ENCODE peak calls at places on chromosomes 5 and 9, in seven cellular contexts. R is GM12878, N is tibial nerve, Q is K562, Z is A549, H is SK-N-SH, O is transverse colon. M is an unnamed sample.

GRCh38 chr5:6328173-6328572 is 50.2 kb downstream of the MED10 start:
- DNase-seq in Q (peak; percentile 54), N (no peak), R (no peak), H (no peak), O (no peak), Z (peak; percentile 25), M (no peak)

GRCh38 chr9:4508246-4508906 is 18.1 kb downstream of the SLC1A1 start:
- DNase-seq in R (no peak), H (no peak), O (no peak), N (no peak), Z (no peak), Q (no peak), M (no peak)

GRCh38 chr5:75034137-75034739 is 18.1 kb downstream of the GCNT4 start:
- DNase-seq in R (no peak), N (no peak), Z (no peak), Q (no peak), O (peak; percentile 36), H (no peak), M (no peak)

GRCh38 chr9:133787749-133788015 is 49.5 kb upstream of the SARDH start:
- DNase-seq in R (peak; percentile 16), Q (peak; percentile 86), N (no peak), H (peak; percentile 77), Z (no peak), O (peak; percentile 77), M (no peak)

GRCh38 chr5:38607930-38608545 is 51.6 kb upstream of the LIFR start:
- DNase-seq in Z (no peak), H (no peak), Q (peak; percentile 22), N (no peak), O (no peak), R (no peak), M (no peak)

GRCh38 chr9:92754091-92754740 is 10.4 kb downstream of the BICD2 start:
- DNase-seq in R (no peak), N (no peak), Z (no peak), O (no peak), Q (no peak), H (no peak), M (no peak)

GRCh38 chr5:38466444-38467189 is 89.8 kb downstream of the LIFR start:
- DNase-seq in R (no peak), H (no peak), O (peak; percentile 26), Q (no peak), Z (peak; percentile 63), N (peak; percentile 82), M (peak; percentile 96)

GRCh38 chr9:93096811-93097382 is 880 bp downstream of the CARD19 start:
- DNase-seq in H (no peak), Z (no peak), N (no peak), O (no peak), R (no peak), Q (no peak), M (no peak)

GRCh38 chr9:137731947-137732813 is 113.4 kb downstream of the EHMT1 start:
- DNase-seq in O (no peak), N (no peak), H (no peak), R (no peak), Q (no peak), Z (no peak), M (no peak)

GRCh38 chr5:136082390-136083193 is 50.1 kb upstream of the SMAD5 start:
- DNase-seq in Q (peak; percentile 76), N (peak; percentile 69), O (peak; percentile 63), Z (peak; percentile 70), H (peak; percentile 84), R (no peak), M (peak; percentile 75)

GRCh38 chr5:90636948-90637347 is 78.4 kb downstream of the ADGRV1 start:
- DNase-seq in R (no peak), N (no peak), Q (no peak), H (no peak), O (no peak), Z (no peak), M (no peak)

GRCh38 chr9:14271078-14271673 is 42.8 kb downstream of the NFIB start:
- DNase-seq in Q (peak; percentile 4), H (peak; percentile 59), N (peak; percentile 57), O (peak; percentile 40), Z (peak; percentile 17), R (no peak), M (peak; percentile 78)

GRCh38 chr9:3012843-3013242 is 168.9 kb upstream of the PUM3 start:
- DNase-seq in R (no peak), Q (no peak), H (no peak), N (no peak), O (no peak), Z (no peak), M (no peak)

GRCh38 chr5:52692039-52692438 is 95.7 kb upstream of the ITGA1 start:
- DNase-seq in R (no peak), Q (no peak), Z (no peak), O (no peak), H (no peak), N (no peak), M (no peak)

GRCh38 chr5:179840321-179840720 is 18.3 kb downstream of the MRNIP start:
- DNase-seq in H (no peak), Q (no peak), N (no peak), R (no peak), O (no peak), Z (no peak), M (no peak)

GRCh38 chr9:85278769-85279168 is 463.0 kb downstream of the AGTPBP1 start:
- DNase-seq in N (no peak), Z (no peak), Q (no peak), O (no peak), H (no peak), R (no peak), M (no peak)

GRCh38 chr5:132873930-132874271 is 433 bp downstream of the LEAP2 start:
- DNase-seq in Q (no peak), Z (no peak), O (no peak), R (no peak), N (no peak), H (no peak), M (no peak)

GRCh38 chr9:117153021-117153420 is 261.8 kb downstream of the ASTN2 start:
- DNase-seq in N (no peak), R (no peak), Q (no peak), O (no peak), Z (no peak), H (no peak), M (no peak)
- H3K27ac ChIP-seq in N (no peak overlapping the region), R (no peak overlapping the region), Q (no peak overlapping the region), O (no peak overlapping the region), Z (no peak overlapping the region), H (no peak overlapping the region), M (no peak overlapping the region)

GRCh38 chr9:582775-583174 is 258.7 kb upstream of the DMRT1 start:
- DNase-seq in O (no peak), R (no peak), Z (no peak), Q (no peak), H (no peak), N (no peak), M (no peak)

GRCh38 chr9:580652-581342 is 260.7 kb upstream of the DMRT1 start:
- DNase-seq in Q (no peak), O (no peak), Z (no peak), R (no peak), H (no peak), N (no peak), M (no peak)

DNA sequence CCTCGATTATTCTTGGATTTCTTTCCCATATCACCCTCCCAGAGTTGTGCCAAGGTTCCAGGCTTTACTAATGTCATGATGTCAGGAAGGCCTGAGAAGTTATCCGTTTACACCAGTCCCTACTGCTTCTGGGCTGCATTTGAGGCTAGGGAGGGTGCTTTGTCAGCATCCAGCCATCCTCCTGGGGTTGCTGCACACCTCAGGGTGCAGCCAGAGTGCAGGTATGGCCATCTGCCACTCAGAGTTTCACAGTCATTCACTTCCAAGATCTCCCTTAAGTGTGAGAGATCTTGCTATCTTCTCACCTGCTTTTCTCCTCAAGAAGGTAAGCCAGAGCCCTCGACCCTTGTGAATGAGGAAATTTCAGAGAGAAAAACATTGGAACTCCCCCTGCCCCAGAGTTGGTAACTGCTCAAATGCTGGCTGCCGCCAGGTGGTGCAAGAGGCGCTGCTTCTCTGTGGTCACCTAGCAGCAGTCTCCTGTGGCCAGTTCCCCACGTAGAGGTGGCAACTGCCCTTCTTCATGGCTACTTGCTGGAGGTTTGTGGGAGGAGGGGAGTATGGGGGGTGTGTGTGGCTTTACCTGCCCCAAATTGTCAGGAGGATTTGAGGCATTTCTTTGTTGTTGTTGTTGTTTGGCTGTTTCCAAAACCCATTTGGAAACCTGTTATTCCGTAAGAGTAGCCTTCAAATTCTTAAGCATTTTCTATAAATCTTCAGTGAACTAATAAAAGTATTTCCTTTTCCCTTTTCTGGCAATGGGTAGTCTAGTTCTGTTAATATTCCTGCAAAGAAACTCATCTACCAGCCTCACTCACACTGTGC is 259.6 kb upstream of the DMRT1 start:
- DNase-seq in H (peak; percentile 28), Q (peak; percentile 8), O (no peak), Z (peak; percentile 35), N (no peak), R (no peak), M (no peak)
- TF ChIP-seq CTCF in H (peak; percentile 50), Q (peak; percentile 43), O (no peak), Z (peak; percentile 49), N (no peak), R (peak; percentile 58), M (no peak)

GRCh38 chr9:108934323-108934885 is at the start of gene ABITRAM:
- DNase-seq in Z (peak; percentile 84), H (peak; percentile 96), Q (peak; percentile 95), N (peak; percentile 37), R (peak; percentile 45), O (peak; percentile 76), M (peak; percentile 79)
- TF ChIP-seq EP300 in Z (no peak), H (peak; percentile 11), Q (no peak), N (no peak), R (no peak), O (no peak), M (no peak)

DNA sequence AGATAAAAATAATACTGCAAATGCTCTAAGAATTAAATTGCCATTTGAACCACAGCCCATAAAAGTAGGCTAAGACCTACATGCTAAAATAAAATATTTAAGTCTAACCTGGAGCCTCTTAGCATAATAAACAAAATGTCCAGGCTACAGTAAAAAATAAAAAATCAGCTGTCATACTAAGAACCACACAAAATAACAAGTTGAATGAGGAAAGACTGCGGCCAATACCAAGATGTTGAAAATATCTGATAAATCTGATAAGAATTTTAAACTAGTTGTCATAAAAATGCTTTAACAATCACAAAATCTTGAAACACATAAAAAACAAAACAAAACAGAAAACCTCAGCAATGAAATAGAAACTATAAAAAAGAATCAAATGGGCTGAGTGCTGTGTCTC is 336.9 kb upstream of the MSX2 start:
- DNase-seq in R (no peak), O (no peak), H (no peak), Q (no peak), Z (no peak), N (no peak), M (no peak)
- H3K27ac ChIP-seq in R (no peak overlapping the region), O (no peak overlapping the region), H (no peak overlapping the region), Q (no peak overlapping the region), Z (no peak overlapping the region), N (no peak overlapping the region), M (no peak overlapping the region)